ENCODE peak calls at places on chromosomes 13 and 19, in five cellular contexts. One of them, this sample, is unnamed.

GRCh38 chr13:36343766-36344165 is 2.4 kb downstream of the SPART start:
- DNase-seq in vagina: no peak
- DNase-seq in esophagus squamous epithelium: no peak
- DNase-seq in A549: no peak
- DNase-seq in GM10248: no peak
- DNase-seq in this sample: no peak

GRCh38 chr19:6891761-6892385 is 4.5 kb downstream of the ADGRE1 start:
- DNase-seq in vagina: no peak
- DNase-seq in esophagus squamous epithelium: no peak
- DNase-seq in A549: no peak
- DNase-seq in GM10248: peak; percentile 25
- DNase-seq in this sample: no peak

GRCh38 chr19:43780706-43781525 is at the start of gene KCNN4:
- DNase-seq in vagina: no peak
- DNase-seq in esophagus squamous epithelium: peak; percentile 40
- DNase-seq in A549: peak; percentile 84
- DNase-seq in GM10248: peak; percentile 86
- DNase-seq in this sample: peak; percentile 70

GRCh38 chr13:91185294-91185863 is 162.1 kb upstream of the MIR17HG start:
- DNase-seq in vagina: no peak
- DNase-seq in esophagus squamous epithelium: no peak
- DNase-seq in A549: peak; percentile 15
- DNase-seq in GM10248: no peak
- DNase-seq in this sample: no peak

GRCh38 chr13:31409678-31410356 is 210.0 kb downstream of the B3GLCT start:
- DNase-seq in vagina: no peak
- DNase-seq in esophagus squamous epithelium: no peak
- DNase-seq in A549: no peak
- DNase-seq in GM10248: no peak
- DNase-seq in this sample: no peak

GRCh38 chr13:105139380-105140285 is 1395.8 kb downstream of the EFNB2 start:
- DNase-seq in vagina: no peak
- DNase-seq in esophagus squamous epithelium: peak; percentile 4
- DNase-seq in A549: peak; percentile 52
- DNase-seq in GM10248: peak; percentile 68
- DNase-seq in this sample: peak; percentile 26

GRCh38 chr13:32116210-32116609 is 84.6 kb downstream of the FRY start:
- DNase-seq in vagina: no peak
- DNase-seq in esophagus squamous epithelium: no peak
- DNase-seq in A549: no peak
- DNase-seq in GM10248: peak; percentile 10
- DNase-seq in this sample: no peak

GRCh38 chr13:20191311-20191901 is 1.3 kb downstream of the GJB2 start:
- DNase-seq in vagina: no peak
- DNase-seq in esophagus squamous epithelium: no peak
- DNase-seq in A549: no peak
- DNase-seq in GM10248: no peak
- DNase-seq in this sample: no peak

GRCh38 chr13:44136693-44137268 is 236.8 kb upstream of the SERP2 start:
- DNase-seq in vagina: no peak
- DNase-seq in esophagus squamous epithelium: no peak
- DNase-seq in A549: no peak
- DNase-seq in GM10248: no peak
- DNase-seq in this sample: no peak

GRCh38 chr19:30367421-30367820 is 4.8 kb upstream of the ZNF536 start:
- DNase-seq in vagina: no peak
- DNase-seq in esophagus squamous epithelium: no peak
- DNase-seq in A549: no peak
- DNase-seq in GM10248: no peak
- DNase-seq in this sample: no peak

GRCh38 chr13:90239130-90239529 is 1108.4 kb upstream of the MIR17HG start:
- DNase-seq in vagina: no peak
- DNase-seq in esophagus squamous epithelium: no peak
- DNase-seq in A549: no peak
- DNase-seq in GM10248: no peak
- DNase-seq in this sample: no peak

GRCh38 chr19:6414033-6414643 is 10.5 kb downstream of the KHSRP start:
- DNase-seq in vagina: no peak
- DNase-seq in esophagus squamous epithelium: no peak
- DNase-seq in A549: no peak
- DNase-seq in GM10248: no peak
- DNase-seq in this sample: no peak

GRCh38 chr13:98466634-98467236 is 110.2 kb downstream of the STK24 start:
- DNase-seq in vagina: no peak
- DNase-seq in esophagus squamous epithelium: no peak
- DNase-seq in A549: peak; percentile 55
- DNase-seq in GM10248: no peak
- DNase-seq in this sample: no peak

GRCh38 chr13:91537376-91537775 is 139.0 kb downstream of the GPC5 start:
- DNase-seq in vagina: no peak
- DNase-seq in esophagus squamous epithelium: no peak
- DNase-seq in A549: no peak
- DNase-seq in GM10248: no peak
- DNase-seq in this sample: no peak

GRCh38 chr13:21663197-21663596 is 7.7 kb upstream of the FGF9 start:
- DNase-seq in vagina: no peak
- DNase-seq in esophagus squamous epithelium: no peak
- DNase-seq in A549: no peak
- DNase-seq in GM10248: no peak
- DNase-seq in this sample: no peak
- TF ChIP-seq CTCF in vagina: no peak
- TF ChIP-seq CTCF in esophagus squamous epithelium: no peak
- TF ChIP-seq CTCF in A549: no peak
- TF ChIP-seq CTCF in GM10248: no peak
- TF ChIP-seq CTCF in this sample: no peak

DNA sequence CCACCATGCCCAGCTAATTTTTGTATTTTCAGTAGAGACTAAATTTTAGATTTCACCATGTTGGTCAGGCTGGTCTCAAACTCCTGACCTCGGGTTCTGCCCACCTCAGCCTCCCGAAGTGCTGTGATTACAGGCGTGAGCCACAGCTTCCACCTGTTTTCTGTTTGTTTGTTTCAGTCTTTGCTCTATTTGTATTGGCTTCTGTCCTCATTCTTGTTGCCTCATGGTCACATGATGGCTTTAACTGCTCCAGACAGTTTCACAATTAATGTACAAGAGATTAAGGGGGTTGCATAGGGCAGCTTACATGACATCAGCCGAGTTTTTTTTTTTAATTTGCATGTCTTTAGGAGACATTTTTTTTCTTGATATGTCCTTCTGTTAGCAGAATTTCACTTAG is 153.2 kb upstream of the PCDH9 start:
- DNase-seq in vagina: no peak
- DNase-seq in esophagus squamous epithelium: no peak
- DNase-seq in A549: peak; percentile 29
- DNase-seq in GM10248: no peak
- DNase-seq in this sample: no peak
- TF ChIP-seq CTCF in vagina: no peak
- TF ChIP-seq CTCF in esophagus squamous epithelium: no peak
- TF ChIP-seq CTCF in A549: no peak
- TF ChIP-seq CTCF in GM10248: no peak
- TF ChIP-seq CTCF in this sample: no peak

GRCh38 chr19:42313096-42313839 is at the start of gene TMEM145:
- DNase-seq in vagina: no peak
- DNase-seq in esophagus squamous epithelium: no peak
- DNase-seq in A549: peak; percentile 67
- DNase-seq in GM10248: peak; percentile 63
- DNase-seq in this sample: no peak
- TF ChIP-seq CTCF in vagina: no peak
- TF ChIP-seq CTCF in esophagus squamous epithelium: no peak
- TF ChIP-seq CTCF in A549: peak; percentile 36
- TF ChIP-seq CTCF in GM10248: peak; percentile 5
- TF ChIP-seq CTCF in this sample: no peak

GRCh38 chr19:49421878-49422202 is 1.4 kb downstream of the PTH2 start:
- DNase-seq in vagina: no peak
- DNase-seq in esophagus squamous epithelium: no peak
- DNase-seq in A549: no peak
- DNase-seq in GM10248: no peak
- DNase-seq in this sample: no peak

GRCh38 chr19:49423278-49423984 is at the start of gene PTH2:
- DNase-seq in vagina: no peak
- DNase-seq in esophagus squamous epithelium: no peak
- DNase-seq in A549: no peak
- DNase-seq in GM10248: no peak
- DNase-seq in this sample: no peak

GRCh38 chr19:49423985-49424303 is 703 bp upstream of the PTH2 start:
- DNase-seq in vagina: no peak
- DNase-seq in esophagus squamous epithelium: no peak
- DNase-seq in A549: no peak
- DNase-seq in GM10248: no peak
- DNase-seq in this sample: no peak

GRCh38 chr19:49421039-49421877 is 2.0 kb downstream of the PTH2 start:
- DNase-seq in vagina: no peak
- DNase-seq in esophagus squamous epithelium: no peak
- DNase-seq in A549: no peak
- DNase-seq in GM10248: no peak
- DNase-seq in this sample: no peak

DNA sequence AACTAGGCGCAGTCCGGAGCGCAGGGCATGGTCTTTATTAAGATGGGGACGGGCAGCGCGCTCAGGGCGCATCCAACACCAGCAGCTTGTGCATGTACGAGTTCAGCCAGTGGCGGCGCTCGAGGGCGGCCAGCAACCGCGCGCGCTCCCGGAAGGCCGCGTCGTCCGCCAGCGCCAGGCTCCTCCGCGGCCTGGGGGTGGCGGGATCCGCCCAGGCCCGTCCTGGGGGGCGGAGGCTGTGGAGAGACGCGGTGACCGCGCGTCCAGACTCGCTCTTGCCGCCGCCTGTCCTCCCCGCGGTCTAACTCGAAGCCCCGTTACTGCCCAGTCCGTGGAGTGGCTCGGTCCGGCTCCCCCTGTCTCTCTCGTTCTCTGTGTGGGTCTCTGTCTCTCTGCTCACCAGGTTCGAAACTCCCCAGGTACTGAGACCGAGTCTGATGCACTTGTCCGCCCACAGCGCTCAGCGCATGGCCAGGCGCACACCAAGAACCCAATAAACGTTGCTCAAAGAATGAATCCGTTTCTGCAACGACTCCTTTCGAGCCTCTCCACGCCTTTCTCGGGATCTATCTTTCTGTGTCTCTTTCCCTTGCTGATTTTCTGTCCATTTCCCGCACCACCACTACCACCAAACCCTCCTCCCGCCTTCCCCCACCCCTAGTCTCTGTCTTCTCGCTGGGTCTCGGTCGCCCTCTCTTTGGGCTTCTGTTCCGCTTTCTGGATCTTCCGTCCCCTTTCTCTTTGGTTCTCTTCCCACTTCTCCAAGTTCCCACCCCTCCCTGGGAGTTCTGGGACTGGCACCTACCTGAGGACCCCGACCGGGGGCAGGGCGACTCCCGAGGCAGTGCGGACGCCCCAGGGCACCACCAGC is 599 bp downstream of the PTH2 start:
- DNase-seq in vagina: no peak
- DNase-seq in esophagus squamous epithelium: no peak
- DNase-seq in A549: peak; percentile 89
- DNase-seq in GM10248: peak; percentile 58
- DNase-seq in this sample: no peak
- TF ChIP-seq CTCF in vagina: no peak
- TF ChIP-seq CTCF in esophagus squamous epithelium: peak; percentile 32
- TF ChIP-seq CTCF in A549: peak; percentile 61
- TF ChIP-seq CTCF in GM10248: peak; percentile 23
- TF ChIP-seq CTCF in this sample: no peak

GRCh38 chr19:14112051-14112808 is 5.3 kb downstream of the PRKACA start:
- DNase-seq in vagina: no peak
- DNase-seq in esophagus squamous epithelium: no peak
- DNase-seq in A549: no peak
- DNase-seq in GM10248: no peak
- DNase-seq in this sample: no peak
- TF ChIP-seq CTCF in vagina: no peak
- TF ChIP-seq CTCF in esophagus squamous epithelium: no peak
- TF ChIP-seq CTCF in A549: no peak
- TF ChIP-seq CTCF in GM10248: no peak
- TF ChIP-seq CTCF in this sample: no peak

DNA sequence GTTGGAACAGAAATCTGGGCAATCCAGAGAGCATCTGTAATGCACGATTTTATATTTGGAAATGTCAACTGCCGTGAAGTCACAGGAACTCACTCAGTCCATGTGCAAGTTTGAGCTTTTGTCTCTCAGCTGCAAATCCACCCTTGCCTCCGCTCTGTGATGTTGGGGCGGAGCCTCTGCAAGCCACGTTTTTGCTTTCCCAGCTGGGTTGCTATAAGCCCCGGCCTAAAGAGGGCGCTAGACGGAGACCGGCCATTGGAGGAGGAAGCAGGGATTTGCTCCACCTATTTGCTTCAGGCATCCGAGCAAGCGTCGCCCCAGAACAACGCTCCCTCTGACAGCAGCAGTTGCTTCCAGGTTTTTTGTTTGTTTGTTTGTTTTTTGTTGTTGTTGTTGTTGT is 56.2 kb downstream of the TRPM4 start:
- DNase-seq in vagina: no peak
- DNase-seq in esophagus squamous epithelium: no peak
- DNase-seq in A549: peak; percentile 53
- DNase-seq in GM10248: no peak
- DNase-seq in this sample: no peak
- TF ChIP-seq CTCF in vagina: no peak
- TF ChIP-seq CTCF in esophagus squamous epithelium: no peak
- TF ChIP-seq CTCF in A549: peak; percentile 14
- TF ChIP-seq CTCF in GM10248: no peak
- TF ChIP-seq CTCF in this sample: no peak

This sample was measured in activated B cell treated with CpG ODN at 0.5 μM for 24 hours.